ENCODE peak calls at places on chromosomes 11 and 22, in six cellular contexts. V, S, Z, K, W and G are unnamed samples.
A peak's percentile ranks its signal among the peaks of the same experiment; 100 is the strongest.

GRCh38 chr11:130915556-130916237 is 582 bp downstream of the SNX19 start:
- DNase-seq in V (no peak), S (peak; percentile 40), Z (no peak), K (no peak), W (no peak), G (no peak)

GRCh38 chr11:76629853-76630599 is 40.5 kb downstream of the LRRC32 start:
- DNase-seq in V (peak; percentile 74), S (no peak), Z (no peak), K (no peak), W (no peak), G (no peak)

GRCh38 chr11:102925988-102926387 is 29.5 kb downstream of the MMP13 start:
- DNase-seq in V (no peak), S (no peak), Z (no peak), K (no peak), W (no peak), G (no peak)

GRCh38 chr11:83784419-83784818 is 498.3 kb upstream of the CCDC90B start:
- DNase-seq in V (no peak), S (no peak), Z (no peak), K (no peak), W (no peak), G (no peak)

GRCh38 chr22:36730176-36730858 is 26.8 kb upstream of the CACNG2 start:
- DNase-seq in V (no peak), S (no peak), Z (peak; percentile 28), K (no peak), W (no peak), G (peak; percentile 54)

GRCh38 chr11:69462106-69463045 is 19.1 kb upstream of the LINC01488 start:
- DNase-seq in V (peak; percentile 30), S (no peak), Z (no peak), K (no peak), W (no peak), G (no peak)

GRCh38 chr22:48536691-48537591 is 1290.7 kb downstream of the BRD1 start:
- DNase-seq in V (no peak), S (no peak), Z (no peak), K (no peak), W (no peak), G (no peak)

GRCh38 chr11:73139476-73140198 is 2.5 kb downstream of the FCHSD2 start:
- DNase-seq in V (peak; percentile 69), S (no peak), Z (no peak), K (no peak), W (no peak), G (no peak)

GRCh38 chr11:83156996-83157754 is at the start of gene PCF11:
- DNase-seq in V (no peak), S (peak; percentile 54), Z (no peak), K (no peak), W (no peak), G (no peak)

DNA sequence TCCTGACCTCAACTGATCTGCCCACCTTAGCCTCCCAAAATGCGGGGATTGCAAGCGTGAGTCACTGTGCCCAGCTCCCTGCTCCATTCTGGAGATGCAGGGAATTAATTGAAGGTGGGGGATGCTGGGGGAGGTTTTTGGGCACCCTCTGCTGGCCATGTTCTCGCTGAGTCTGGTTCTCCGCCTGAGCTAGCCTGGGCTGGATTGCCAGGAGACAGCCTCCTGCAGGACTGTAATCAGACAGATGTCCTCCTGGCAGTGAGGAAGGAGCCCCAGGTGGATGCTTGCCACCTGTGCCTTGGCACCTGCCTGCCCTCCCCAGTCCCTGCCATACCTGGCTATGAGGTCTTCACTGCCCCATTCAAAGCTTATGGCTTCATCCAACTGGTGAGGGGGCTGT is 5.4 kb downstream of the MTFP1 start:
- DNase-seq in V (no peak), S (peak; percentile 1), Z (no peak), K (no peak), W (no peak), G (no peak)
- TF ChIP-seq CTCF in V (no peak), S (no peak), Z (no peak), K (no peak), W (no peak), G (no peak)

GRCh38 chr22:49587421-49587820 is 240.3 kb downstream of the BRD1 start:
- DNase-seq in V (no peak), S (no peak), Z (no peak), K (no peak), W (no peak), G (no peak)
- TF ChIP-seq CTCF in V (no peak), S (no peak), Z (no peak), K (no peak), W (no peak), G (no peak)

DNA sequence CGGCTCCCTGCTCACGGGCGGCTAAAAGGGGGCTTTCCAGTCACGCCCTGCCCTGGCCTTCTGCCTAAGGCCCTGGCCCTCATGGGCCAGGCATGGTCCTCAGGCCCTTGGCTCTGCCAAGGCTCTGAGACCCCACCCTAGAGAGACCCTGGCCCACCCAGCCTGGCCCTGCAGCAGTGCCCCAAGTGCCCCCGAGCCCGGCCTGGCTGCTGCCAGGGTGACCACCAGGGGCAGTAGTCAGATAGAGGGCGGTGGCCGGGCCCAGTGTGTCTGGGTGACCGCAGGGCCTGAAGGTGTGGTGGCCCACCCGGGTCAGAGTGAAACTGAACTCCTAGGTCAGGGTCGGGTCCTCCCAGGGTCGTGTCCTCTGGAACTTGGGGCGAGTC is 29.4 kb upstream of the CCDC188 start:
- DNase-seq in V (no peak), S (no peak), Z (no peak), K (no peak), W (no peak), G (no peak)
- TF ChIP-seq CTCF in V (peak; percentile 4), S (no peak), Z (no peak), K (no peak), W (peak; percentile 35), G (peak; percentile 61)

GRCh38 chr11:8092587-8093424 is 11.8 kb downstream of the TUB start:
- DNase-seq in V (peak; percentile 72), S (no peak), Z (peak; percentile 72), K (peak; percentile 76), W (no peak), G (no peak)
- TF ChIP-seq CTCF in V (peak; percentile 76), S (no peak), Z (no peak), K (peak; percentile 50), W (peak; percentile 84), G (peak; percentile 76)

GRCh38 chr11:13220148-13220547 is 57.4 kb upstream of the BMAL1 start:
- DNase-seq in V (no peak), S (no peak), Z (no peak), K (no peak), W (no peak), G (no peak)

GRCh38 chr11:13214276-13214865 is 63.2 kb upstream of the BMAL1 start:
- DNase-seq in V (no peak), S (no peak), Z (no peak), K (no peak), W (no peak), G (no peak)

GRCh38 chr11:13215157-13215556 is 62.4 kb upstream of the BMAL1 start:
- DNase-seq in V (peak; percentile 42), S (no peak), Z (no peak), K (peak; percentile 75), W (peak; percentile 43), G (no peak)

GRCh38 chr11:13221722-13222121 is 55.9 kb upstream of the BMAL1 start:
- DNase-seq in V (no peak), S (no peak), Z (no peak), K (no peak), W (no peak), G (no peak)

DNA sequence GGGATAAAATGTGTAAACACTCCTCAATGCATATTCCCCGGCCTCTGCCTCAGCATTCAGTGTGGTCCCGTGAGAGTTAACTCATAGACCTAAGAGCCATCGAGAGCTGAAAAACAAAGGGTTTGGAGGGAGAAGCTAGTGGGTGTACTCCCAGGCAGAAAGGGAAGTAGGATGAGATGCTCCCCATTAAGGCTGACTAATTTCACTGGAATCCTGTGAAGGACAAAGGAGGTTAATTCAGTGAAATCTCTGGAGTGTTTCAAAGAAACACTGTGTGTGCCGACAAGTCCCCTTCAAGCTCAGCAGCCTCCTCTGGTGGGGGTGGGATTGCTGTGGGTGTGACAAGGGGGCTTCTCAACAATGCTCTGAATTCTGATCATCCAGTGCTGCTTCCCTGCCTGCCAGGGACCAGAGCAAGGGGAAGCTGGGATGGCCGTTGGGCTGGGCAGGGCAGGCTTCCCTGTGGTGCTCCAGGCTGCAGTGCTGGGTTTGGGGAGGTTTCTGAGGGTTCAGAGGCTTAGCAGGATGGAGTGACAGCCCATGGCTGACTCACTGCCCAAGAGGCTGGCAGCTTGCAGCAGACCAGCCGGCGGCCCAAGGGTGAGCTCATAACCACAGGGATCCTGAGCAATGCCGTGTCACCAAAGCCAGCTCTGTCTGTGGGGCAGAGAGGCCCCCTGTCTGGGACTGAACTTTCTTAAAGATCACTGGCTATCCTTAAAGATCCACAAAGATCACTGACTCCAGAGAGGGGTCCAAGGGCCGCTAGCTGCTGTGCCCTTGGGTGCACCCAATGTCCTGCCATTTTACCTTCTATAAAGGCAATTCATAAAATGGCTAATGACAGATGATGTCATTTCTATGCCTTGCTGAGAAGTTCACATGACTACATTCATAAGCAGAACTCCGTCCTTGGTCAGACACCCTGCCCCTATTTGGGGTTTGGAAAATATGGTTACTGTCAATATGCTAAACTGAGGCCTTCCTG is 61.3 kb upstream of the BMAL1 start:
- DNase-seq in V (peak; percentile 88), S (no peak), Z (no peak), K (peak; percentile 92), W (peak; percentile 90), G (no peak)
- TF ChIP-seq CTCF in V (peak; percentile 2), S (no peak), Z (no peak), K (no peak), W (peak; percentile 12), G (no peak)

GRCh38 chr11:68194675-68195294 is 18.3 kb downstream of the KMT5B start:
- DNase-seq in V (no peak), S (no peak), Z (no peak), K (no peak), W (no peak), G (no peak)
- TF ChIP-seq CTCF in V (no peak), S (no peak), Z (no peak), K (no peak), W (no peak), G (no peak)

GRCh38 chr11:128326791-128327190 is 260.6 kb downstream of the ETS1 start:
- DNase-seq in V (no peak), S (no peak), Z (no peak), K (no peak), W (no peak), G (no peak)
- TF ChIP-seq CTCF in V (no peak), S (no peak), Z (no peak), K (no peak), W (no peak), G (no peak)

GRCh38 chr22:38494939-38495338 is 11.2 kb downstream of the DDX17 start:
- DNase-seq in V (no peak), S (no peak), Z (no peak), K (no peak), W (no peak), G (no peak)
- TF ChIP-seq CTCF in V (no peak), S (no peak), Z (no peak), K (no peak), W (no peak), G (peak; percentile 53)